ENCODE peak calls at places on chromosome 18, in nine cellular contexts. Q is immature natural killer cell; H is T-helper 1 cell; Z is D341Med; W is T follicular helper cell; V is GM13977; S is stimulated activated CD8-positive, alpha-beta memory T cell treated with anti-CD3 and anti-CD28 coated beads, Interleukin-7, amount 100 ng/mL, for 48 hours; U is tibial nerve; L is nephron progenitor cell. I is an unnamed sample.

GRCh38 chr18:75223687-75224347 is 13.2 kb downstream of the TSHZ1 start:
- DNase-seq in S (no peak), W (no peak), V (no peak), Q (no peak), H (no peak), Z (no peak), U (no peak), L (peak; percentile 53), I (no peak)

GRCh38 chr18:23969664-23970063 is 44.9 kb upstream of the TTC39C start:
- DNase-seq in U (no peak), H (no peak), S (no peak), W (no peak), L (no peak), Z (no peak), Q (no peak), V (no peak), I (no peak)

GRCh38 chr18:8657873-8658521 is 47.4 kb upstream of the MTCL1 start:
- DNase-seq in S (no peak), U (no peak), V (no peak), W (no peak), Z (no peak), Q (no peak), H (no peak), L (peak; percentile 13), I (no peak)

GRCh38 chr18:25853716-25854465 is 236.5 kb downstream of the SS18 start:
- DNase-seq in Z (no peak), H (no peak), Q (no peak), W (no peak), S (no peak), V (no peak), L (no peak), U (no peak), I (no peak)

GRCh38 chr18:79940126-79940813 is 11.2 kb downstream of the SLC66A2 start:
- DNase-seq in H (no peak), V (no peak), S (no peak), U (no peak), W (no peak), Z (peak; percentile 34), Q (no peak), L (no peak), I (peak; percentile 22)

GRCh38 chr18:26655010-26655613 is 106.8 kb upstream of the KCTD1 start:
- DNase-seq in W (no peak), Z (no peak), V (no peak), H (no peak), Q (no peak), L (no peak), U (no peak), S (no peak), I (peak; percentile 21)

GRCh38 chr18:59814872-59815271 is 84.9 kb upstream of the PMAIP1 start:
- DNase-seq in S (no peak), Z (no peak), H (no peak), U (no peak), V (no peak), Q (no peak), W (no peak), L (no peak), I (no peak)

GRCh38 chr18:59994357-59994756 is 94.6 kb downstream of the PMAIP1 start:
- DNase-seq in V (no peak), S (no peak), Z (no peak), H (no peak), L (no peak), W (no peak), U (no peak), Q (no peak), I (no peak)

GRCh38 chr18:21682276-21683051 is 22.1 kb downstream of the ABHD3 start:
- DNase-seq in L (no peak), H (no peak), U (peak; percentile 11), V (peak; percentile 44), Q (peak; percentile 55), S (no peak), W (no peak), Z (no peak), I (no peak)

GRCh38 chr18:69655816-69656215 is 255.1 kb downstream of the DOK6 start:
- DNase-seq in Q (no peak), H (no peak), L (no peak), W (no peak), S (no peak), Z (no peak), U (no peak), V (no peak), I (no peak)

GRCh38 chr18:55351980-55352714 is 235.8 kb downstream of the TCF4 start:
- DNase-seq in W (no peak), U (no peak), S (no peak), L (no peak), Q (no peak), H (no peak), V (no peak), Z (no peak), I (no peak)